ENCODE peak calls at places on chromosome 4, in four cellular contexts. U is HCT116, I is tibial artery, W is cardiac muscle cell. V is an unnamed sample. For H3K9me3, the result is how much of the 10 kb centered on the place peaks cover.

GRCh38 chr4:78845469-78845868 is 69.3 kb downstream of the BMP2K start:
- DNase-seq in U (no peak), I (no peak), W (no peak), V (no peak)

GRCh38 chr4:142944565-142944964 is 98.5 kb upstream of the INPP4B start:
- DNase-seq in U (no peak), I (no peak), W (no peak), V (no peak)

GRCh38 chr4:141763373-141763772 is 127.0 kb downstream of the IL15 start:
- DNase-seq in U (no peak), I (no peak), W (no peak), V (no peak)

GRCh38 chr4:7485096-7485495 is 50.4 kb upstream of the PSAPL1 start:
- DNase-seq in U (no peak), I (no peak), W (no peak), V (no peak)

GRCh38 chr4:106038908-106039307 is 143.6 kb downstream of the NPNT start:
- DNase-seq in U (no peak), I (no peak), W (no peak), V (no peak)

GRCh38 chr4:105060628-105061027 is 86.0 kb upstream of the TET2 start:
- DNase-seq in U (no peak), I (no peak), W (no peak), V (no peak)

GRCh38 chr4:113316879-113317278 is 267.4 kb downstream of the ANK2 start:
- DNase-seq in U (no peak), I (no peak), W (no peak), V (no peak)

GRCh38 chr4:69781458-69782418 is 21.3 kb upstream of the SULT1B1 start:
- DNase-seq in U (no peak), I (no peak), W (no peak), V (no peak)

GRCh38 chr4:137421796-137422195 is 110.5 kb downstream of the PCDH18 start:
- DNase-seq in U (no peak), I (no peak), W (no peak), V (no peak)

GRCh38 chr4:19227701-19228100 is 1024.0 kb upstream of the SLIT2 start:
- DNase-seq in U (no peak), I (no peak), W (no peak), V (no peak)

GRCh38 chr4:19236473-19236872 is 1015.2 kb upstream of the SLIT2 start:
- DNase-seq in U (no peak), I (no peak), W (peak), V (no peak)

GRCh38 chr4:19230906-19231305 is 1020.8 kb upstream of the SLIT2 start:
- DNase-seq in U (no peak), I (no peak), W (no peak), V (no peak)
- H3K9me3 ChIP-seq in U (under half), I (under half), W (under half), V (under half)

GRCh38 chr4:73976217-73976616 is 5.6 kb downstream of the PF4 start:
- DNase-seq in U (no peak), I (no peak), W (no peak), V (no peak)

GRCh38 chr4:73970945-73971344 is 10.9 kb downstream of the PF4 start:
- DNase-seq in U (no peak), I (no peak), W (no peak), V (no peak)

GRCh38 chr4:73970011-73970410 is 11.8 kb downstream of the PF4 start:
- DNase-seq in U (no peak), I (no peak), W (no peak), V (no peak)

GRCh38 chr4:73976716-73977115 is 5.1 kb downstream of the PF4 start:
- DNase-seq in U (no peak), I (no peak), W (no peak), V (no peak)

DNA sequence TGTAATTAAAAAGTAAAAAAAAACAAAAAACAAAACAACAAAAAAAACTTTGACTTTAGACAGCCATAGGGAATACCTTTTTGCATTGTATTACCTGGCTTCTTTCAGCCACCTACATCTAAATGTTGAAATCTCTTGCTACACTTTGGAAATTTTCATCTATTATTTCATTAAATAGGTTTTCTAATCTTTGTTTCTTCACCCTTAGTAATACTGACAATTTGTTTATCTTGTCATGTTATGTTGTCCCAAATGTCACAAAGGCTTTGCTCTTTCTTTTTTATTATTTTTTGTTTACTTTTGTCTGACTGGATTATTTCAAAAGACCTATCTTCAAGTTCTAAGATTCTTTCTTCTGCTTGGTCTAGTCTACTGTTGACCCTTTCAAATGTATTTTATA is 7.5 kb downstream of the PF4 start:
- DNase-seq in U (no peak), I (no peak), W (no peak), V (no peak)
- H3K9me3 ChIP-seq in U (under half), I (under half), W (under half), V (under half)

DNA sequence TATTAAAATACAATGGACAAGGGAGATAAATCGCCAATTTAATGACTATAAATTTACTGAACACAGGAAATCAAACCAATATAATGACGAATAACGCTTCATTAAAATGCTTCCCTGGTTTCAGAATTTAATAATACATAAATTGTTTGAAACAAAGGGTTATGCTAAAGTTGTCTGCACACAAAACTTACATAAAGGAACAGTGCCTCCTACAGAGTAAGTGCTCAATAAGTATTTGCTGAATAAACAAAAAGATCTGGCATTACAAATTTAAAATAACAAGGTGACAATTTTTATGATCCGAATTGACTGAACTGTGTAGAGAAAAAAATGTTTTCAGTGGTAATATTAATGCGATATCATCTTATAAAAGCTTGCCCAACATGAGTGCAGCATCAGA is 69.6 kb downstream of the NOCT start:
- DNase-seq in U (no peak), I (no peak), W (no peak), V (no peak)
- H3K9me3 ChIP-seq in U (under half), I (under half), W (under half), V (under half)

DNA sequence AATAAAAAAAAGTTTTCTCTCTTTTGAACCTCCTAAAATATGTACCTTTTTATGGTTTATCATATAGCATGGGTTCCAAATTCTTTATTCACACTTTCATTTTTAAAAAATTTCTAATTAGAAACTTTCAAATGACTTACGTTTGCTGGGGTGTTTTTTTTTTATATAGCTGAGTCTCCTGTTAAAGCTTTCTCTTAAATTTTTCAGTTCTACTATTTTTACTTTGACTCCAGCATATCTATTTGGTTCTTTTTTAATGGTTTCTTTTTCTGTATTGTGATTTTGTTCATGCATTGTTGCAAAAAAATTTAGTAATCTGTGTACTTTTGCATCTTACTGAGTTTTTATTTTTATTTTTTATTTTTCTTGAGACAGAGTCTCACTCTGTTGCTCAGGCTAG is 22.3 kb downstream of the ZNF718 start:
- DNase-seq in U (no peak), I (no peak), W (no peak), V (no peak)
- H3K9me3 ChIP-seq in U (under half), I (half or more), W (under half), V (half or more)

GRCh38 chr4:102687373-102687981 is 73.3 kb downstream of the MANBA start:
- DNase-seq in U (peak), I (no peak), W (no peak), V (no peak)

GRCh38 chr4:102684605-102685052 is 76.1 kb downstream of the MANBA start:
- DNase-seq in U (peak), I (no peak), W (no peak), V (no peak)

GRCh38 chr4:102683846-102684581 is 76.8 kb downstream of the MANBA start:
- DNase-seq in U (no peak), I (no peak), W (peak), V (no peak)

GRCh38 chr4:102687982-102688433 is 72.8 kb downstream of the MANBA start:
- DNase-seq in U (no peak), I (no peak), W (no peak), V (no peak)

DNA sequence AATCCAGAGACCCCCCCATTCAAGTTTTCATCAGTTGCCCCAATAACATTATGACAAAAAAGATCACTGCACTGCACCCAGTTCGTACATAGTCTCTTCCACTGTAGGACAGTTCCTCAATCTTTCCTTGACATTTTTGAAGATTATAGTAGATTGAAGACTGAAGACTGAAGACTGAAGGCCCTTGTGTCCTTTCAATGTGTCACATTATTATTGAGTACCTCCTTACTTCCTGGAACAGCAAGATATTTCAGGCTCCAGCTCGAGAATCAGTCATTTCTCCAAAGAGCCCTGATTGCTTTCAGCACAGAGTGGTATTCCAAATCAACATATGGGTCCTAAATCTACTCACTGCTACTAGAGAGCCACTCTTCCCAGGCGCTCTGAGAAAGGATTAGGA is 75.0 kb downstream of the MANBA start:
- DNase-seq in U (no peak), I (no peak), W (no peak), V (no peak)
- H3K9me3 ChIP-seq in U (under half), I (under half), W (under half), V (under half)

GRCh38 chr4:100166297-100167034 is 23.8 kb downstream of the DDIT4L start:
- DNase-seq in U (no peak), I (no peak), W (no peak), V (no peak)

GRCh38 chr4:100168521-100168920 is 21.7 kb downstream of the DDIT4L start:
- DNase-seq in U (no peak), I (no peak), W (no peak), V (no peak)

GRCh38 chr4:100162027-100162685 is 28.1 kb downstream of the DDIT4L start:
- DNase-seq in U (no peak), I (no peak), W (no peak), V (no peak)

GRCh38 chr4:100164808-100165760 is 25.2 kb downstream of the DDIT4L start:
- DNase-seq in U (no peak), I (no peak), W (no peak), V (no peak)

DNA sequence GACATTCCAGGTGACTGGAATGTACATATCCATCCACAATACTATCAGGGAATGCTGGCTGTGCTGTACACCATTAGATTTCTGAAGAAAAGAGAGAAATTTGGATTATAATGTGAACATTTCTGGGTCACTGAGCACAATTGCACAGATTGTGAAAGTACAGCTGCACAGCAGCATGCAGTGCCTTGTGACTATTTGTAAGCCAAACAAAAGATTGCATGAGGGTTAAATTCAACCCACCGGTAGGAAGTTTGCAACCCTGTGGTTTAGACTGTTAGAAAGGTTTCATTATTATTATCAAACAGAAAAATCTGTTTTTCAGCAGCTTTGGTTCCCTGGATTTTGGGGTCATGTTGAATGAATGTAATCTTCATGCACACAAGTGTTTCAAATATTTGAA is 24.5 kb downstream of the DDIT4L start:
- DNase-seq in U (no peak), I (no peak), W (no peak), V (no peak)
- H3K9me3 ChIP-seq in U (under half), I (under half), W (under half), V (under half)

GRCh38 chr4:55534306-55534705 is 12.4 kb downstream of the CLOCK start:
- DNase-seq in U (no peak), I (no peak), W (no peak), V (no peak)

GRCh38 chr4:55530167-55530566 is 16.5 kb downstream of the CLOCK start:
- DNase-seq in U (no peak), I (no peak), W (no peak), V (no peak)

GRCh38 chr4:55524844-55525571 is 21.7 kb downstream of the CLOCK start:
- DNase-seq in U (no peak), I (no peak), W (no peak), V (no peak)

GRCh38 chr4:55528495-55528894 is 18.2 kb downstream of the CLOCK start:
- DNase-seq in U (no peak), I (no peak), W (no peak), V (no peak)
- H3K9me3 ChIP-seq in U (under half), I (under half), W (under half), V (under half)

V was measured in body of pancreas.